ENCODE peak calls at places on chromosomes 1 and 21, in five cellular contexts. One of them, this sample, is unnamed.

GRCh38 chr1:15764269-15764764 is 5.7 kb downstream of the FBLIM1 start:
- DNase-seq in K562: peak; percentile 67
- DNase-seq in GM12878: no peak
- DNase-seq in HepG2: no peak
- DNase-seq in IMR-90: no peak
- DNase-seq in this sample: no peak

GRCh38 chr1:196584703-196585102 is 23.5 kb downstream of the KCNT2 start:
- DNase-seq in K562: no peak
- DNase-seq in GM12878: no peak
- DNase-seq in IMR-90: no peak
- DNase-seq in HepG2: no peak
- DNase-seq in this sample: peak; percentile 68

GRCh38 chr1:24673336-24673735 is 30.2 kb downstream of the SRRM1 start:
- DNase-seq in K562: no peak
- DNase-seq in GM12878: no peak
- DNase-seq in HepG2: no peak
- DNase-seq in IMR-90: peak; percentile 34
- DNase-seq in this sample: no peak

GRCh38 chr1:112988367-112988766 is 32.4 kb upstream of the SLC16A1 start:
- DNase-seq in IMR-90: no peak
- DNase-seq in HepG2: no peak
- DNase-seq in K562: no peak
- DNase-seq in GM12878: no peak
- DNase-seq in this sample: no peak

GRCh38 chr1:219847215-219847855 is 81.0 kb downstream of the SLC30A10 start:
- DNase-seq in HepG2: peak; percentile 43
- DNase-seq in GM12878: no peak
- DNase-seq in IMR-90: no peak
- DNase-seq in K562: peak; percentile 5
- DNase-seq in this sample: no peak

GRCh38 chr1:224042557-224043118 is 71.3 kb upstream of the FBXO28 start:
- DNase-seq in GM12878: no peak
- DNase-seq in K562: no peak
- DNase-seq in HepG2: no peak
- DNase-seq in IMR-90: peak; percentile 45
- DNase-seq in this sample: no peak

GRCh38 chr1:199218065-199218464 is 579.2 kb downstream of the PTPRC start:
- DNase-seq in K562: no peak
- DNase-seq in GM12878: no peak
- DNase-seq in IMR-90: no peak
- DNase-seq in HepG2: no peak
- DNase-seq in this sample: no peak

GRCh38 chr1:81804320-81804719 is 3.6 kb downstream of the ADGRL2 start:
- DNase-seq in K562: no peak
- DNase-seq in GM12878: no peak
- DNase-seq in HepG2: no peak
- DNase-seq in IMR-90: no peak
- DNase-seq in this sample: no peak

GRCh38 chr1:19599810-19600209 is 44.3 kb upstream of the NBL1 start:
- DNase-seq in IMR-90: no peak
- DNase-seq in K562: no peak
- DNase-seq in HepG2: no peak
- DNase-seq in GM12878: no peak
- DNase-seq in this sample: no peak

GRCh38 chr21:44929799-44930542 is 9.3 kb upstream of the ITGB2 start:
- DNase-seq in K562: no peak
- DNase-seq in GM12878: no peak
- DNase-seq in IMR-90: no peak
- DNase-seq in HepG2: no peak
- DNase-seq in this sample: no peak

GRCh38 chr21:32135401-32136363 is 143.2 kb downstream of the MIS18A start:
- DNase-seq in IMR-90: peak; percentile 1
- DNase-seq in HepG2: no peak
- DNase-seq in K562: no peak
- DNase-seq in GM12878: peak; percentile 61
- DNase-seq in this sample: no peak

GRCh38 chr1:50702395-50702794 is 257.7 kb downstream of the FAF1 start:
- DNase-seq in HepG2: no peak
- DNase-seq in K562: no peak
- DNase-seq in GM12878: no peak
- DNase-seq in IMR-90: no peak
- DNase-seq in this sample: no peak

GRCh38 chr1:17280894-17281293 is 27.1 kb upstream of the PADI4 start:
- DNase-seq in GM12878: no peak
- DNase-seq in IMR-90: no peak
- DNase-seq in K562: no peak
- DNase-seq in HepG2: no peak
- DNase-seq in this sample: no peak

GRCh38 chr1:156489935-156490293 is 10.7 kb downstream of the MEF2D start:
- DNase-seq in HepG2: no peak
- DNase-seq in IMR-90: no peak
- DNase-seq in K562: no peak
- DNase-seq in GM12878: no peak
- DNase-seq in this sample: no peak

GRCh38 chr1:156154317-156154749 is 948 bp downstream of the SEMA4A start:
- DNase-seq in HepG2: no peak
- DNase-seq in K562: no peak
- DNase-seq in IMR-90: no peak
- DNase-seq in GM12878: peak; percentile 81
- DNase-seq in this sample: no peak

GRCh38 chr1:167805041-167805556 is 83.3 kb downstream of the MPZL1 start:
- DNase-seq in GM12878: peak; percentile 31
- DNase-seq in HepG2: no peak
- DNase-seq in K562: no peak
- DNase-seq in IMR-90: no peak
- DNase-seq in this sample: no peak

GRCh38 chr1:63379583-63379982 is 12.2 kb downstream of the ALG6 start:
- DNase-seq in IMR-90: no peak
- DNase-seq in GM12878: no peak
- DNase-seq in K562: no peak
- DNase-seq in HepG2: no peak
- DNase-seq in this sample: no peak

GRCh38 chr1:2632051-2632430 is 775 bp downstream of the MMEL1 start:
- DNase-seq in K562: no peak
- DNase-seq in GM12878: no peak
- DNase-seq in IMR-90: no peak
- DNase-seq in HepG2: no peak
- DNase-seq in this sample: no peak

GRCh38 chr21:29213513-29214385 is 83.3 kb downstream of the MAP3K7CL start:
- DNase-seq in IMR-90: no peak
- DNase-seq in GM12878: no peak
- DNase-seq in K562: no peak
- DNase-seq in HepG2: no peak
- DNase-seq in this sample: no peak

GRCh38 chr1:92804721-92805169 is 19.8 kb upstream of the EVI5 start:
- DNase-seq in IMR-90: peak; percentile 99
- DNase-seq in K562: peak; percentile 67
- DNase-seq in GM12878: no peak
- DNase-seq in HepG2: peak; percentile 41
- DNase-seq in this sample: peak; percentile 58

GRCh38 chr1:213374369-213374768 is 323.3 kb downstream of the RPS6KC1 start:
- DNase-seq in IMR-90: peak; percentile 32
- DNase-seq in K562: peak; percentile 81
- DNase-seq in GM12878: no peak
- DNase-seq in HepG2: peak; percentile 73
- DNase-seq in this sample: peak; percentile 51

GRCh38 chr1:21939650-21940374 is 2.7 kb upstream of the HSPG2 start:
- DNase-seq in GM12878: no peak
- DNase-seq in K562: peak; percentile 47
- DNase-seq in IMR-90: peak; percentile 98
- DNase-seq in HepG2: peak; percentile 83
- DNase-seq in this sample: peak; percentile 65

GRCh38 chr1:169906938-169907337 is 13.2 kb upstream of the SCYL3 start:
- DNase-seq in GM12878: no peak
- DNase-seq in HepG2: no peak
- DNase-seq in IMR-90: no peak
- DNase-seq in K562: no peak
- DNase-seq in this sample: no peak

GRCh38 chr1:32992489-32993214 is 28.0 kb upstream of the RNF19B start:
- DNase-seq in HepG2: peak; percentile 26
- DNase-seq in GM12878: peak; percentile 98
- DNase-seq in IMR-90: peak; percentile 95
- DNase-seq in K562: peak; percentile 65
- DNase-seq in this sample: peak; percentile 89

DNA sequence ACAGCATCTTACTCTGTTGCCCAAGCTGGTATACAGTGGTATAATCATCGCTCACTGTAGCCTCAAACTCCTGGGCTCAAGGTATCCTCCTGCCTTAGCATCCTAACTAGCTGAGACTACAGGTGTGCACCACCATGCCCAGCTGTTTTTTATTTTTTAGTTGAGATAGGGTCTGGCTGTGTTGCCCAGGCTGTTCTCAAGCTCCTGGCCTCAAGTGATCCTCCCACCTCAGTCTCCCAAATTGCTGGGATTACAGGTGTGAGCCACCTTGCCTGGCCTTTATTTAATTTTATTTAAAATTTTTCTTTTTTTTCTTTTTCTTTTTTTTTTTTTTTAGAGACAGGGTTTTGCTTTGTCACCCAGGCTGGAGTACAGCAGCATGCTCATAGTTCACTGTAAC is 9.2 kb downstream of the MAP7D1 start:
- DNase-seq in IMR-90: no peak
- DNase-seq in K562: no peak
- DNase-seq in GM12878: no peak
- DNase-seq in HepG2: no peak
- DNase-seq in this sample: no peak
- H3K4me1 ChIP-seq in IMR-90: peaks cover 15% of the 10 kb centered on the region
- H3K4me1 ChIP-seq in K562: peaks cover 27% of the 10 kb centered on the region
- H3K4me1 ChIP-seq in GM12878: peaks cover 31% of the 10 kb centered on the region
- H3K4me1 ChIP-seq in HepG2: peaks cover 17% of the 10 kb centered on the region
- H3K4me1 ChIP-seq in this sample: peaks cover 36% of the 10 kb centered on the region

GRCh38 chr1:236951672-236952071 is 52.6 kb downstream of the MT1HL1 start:
- DNase-seq in IMR-90: no peak
- DNase-seq in K562: no peak
- DNase-seq in HepG2: no peak
- DNase-seq in GM12878: no peak
- DNase-seq in this sample: no peak

GRCh38 chr1:236950365-236950764 is 53.9 kb downstream of the MT1HL1 start:
- DNase-seq in HepG2: no peak
- DNase-seq in K562: no peak
- DNase-seq in GM12878: no peak
- DNase-seq in IMR-90: no peak
- DNase-seq in this sample: no peak

GRCh38 chr1:236947794-236948193 is 56.4 kb downstream of the MT1HL1 start:
- DNase-seq in IMR-90: no peak
- DNase-seq in GM12878: no peak
- DNase-seq in K562: no peak
- DNase-seq in HepG2: no peak
- DNase-seq in this sample: no peak

GRCh38 chr1:236948996-236949395 is 55.2 kb downstream of the MT1HL1 start:
- DNase-seq in K562: no peak
- DNase-seq in HepG2: no peak
- DNase-seq in GM12878: no peak
- DNase-seq in IMR-90: no peak
- DNase-seq in this sample: no peak

DNA sequence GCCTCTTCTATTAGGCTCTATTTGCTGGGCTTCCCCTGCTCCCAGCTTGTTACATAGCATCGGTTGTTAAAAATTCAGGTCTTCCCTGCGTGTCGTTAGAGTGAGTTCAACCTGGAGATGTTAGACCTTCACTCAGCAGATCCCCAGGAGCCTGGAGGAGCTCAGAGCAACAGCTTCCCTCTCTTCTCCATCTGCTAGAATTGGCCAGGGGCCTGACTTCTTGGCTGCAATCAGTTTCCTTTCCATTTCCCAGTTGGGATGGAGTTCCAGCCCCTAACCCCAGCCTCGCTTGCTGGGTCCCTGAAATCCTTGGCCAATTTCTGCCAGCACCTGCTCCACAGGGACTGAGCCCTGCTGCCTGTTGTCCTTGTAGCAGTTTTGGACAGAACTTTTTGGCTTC is 55.9 kb downstream of the MT1HL1 start:
- DNase-seq in K562: no peak
- DNase-seq in GM12878: no peak
- DNase-seq in HepG2: no peak
- DNase-seq in IMR-90: no peak
- DNase-seq in this sample: no peak
- TF ChIP-seq BHLHE40 in K562: no peak
- TF ChIP-seq BHLHE40 in GM12878: no peak
- TF ChIP-seq BHLHE40 in HepG2: no peak
- TF ChIP-seq BHLHE40 in IMR-90: no peak
- TF ChIP-seq BHLHE40 in this sample: no peak

GRCh38 chr1:14594045-14594444 is 4.4 kb upstream of the KAZN start:
- DNase-seq in GM12878: no peak
- DNase-seq in IMR-90: no peak
- DNase-seq in HepG2: no peak
- DNase-seq in K562: no peak
- DNase-seq in this sample: no peak

GRCh38 chr1:14598007-14598497 is 433 bp upstream of the KAZN start:
- DNase-seq in IMR-90: no peak
- DNase-seq in K562: peak; percentile 22
- DNase-seq in HepG2: no peak
- DNase-seq in GM12878: no peak
- DNase-seq in this sample: no peak

GRCh38 chr1:14598498-14599172 is at the start of gene KAZN:
- DNase-seq in IMR-90: no peak
- DNase-seq in HepG2: no peak
- DNase-seq in GM12878: no peak
- DNase-seq in K562: peak; percentile 34
- DNase-seq in this sample: no peak

GRCh38 chr1:14597343-14598006 is 1.0 kb upstream of the KAZN start:
- DNase-seq in GM12878: no peak
- DNase-seq in K562: no peak
- DNase-seq in IMR-90: no peak
- DNase-seq in HepG2: no peak
- DNase-seq in this sample: no peak

DNA sequence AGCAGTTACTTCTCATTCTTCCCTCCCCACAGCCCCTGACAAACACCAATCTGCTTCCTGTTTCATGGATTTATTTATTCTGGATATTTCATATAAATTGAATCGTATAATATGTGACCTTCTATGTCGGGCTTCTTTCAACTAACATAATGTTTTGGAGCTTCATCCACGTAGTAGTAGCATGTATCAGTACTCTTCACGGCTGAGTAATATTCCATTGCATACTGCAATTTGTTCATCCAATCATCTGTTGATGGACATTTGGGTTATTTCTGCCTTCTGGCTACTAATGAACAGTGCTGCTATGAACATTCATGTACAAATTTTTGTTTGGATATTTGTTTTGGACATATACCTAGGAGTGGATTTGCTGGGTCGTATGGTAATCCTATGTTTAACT is 1.9 kb upstream of the KAZN start:
- DNase-seq in K562: no peak
- DNase-seq in IMR-90: no peak
- DNase-seq in HepG2: no peak
- DNase-seq in GM12878: no peak
- DNase-seq in this sample: no peak
- H3K4me1 ChIP-seq in K562: peaks cover 3% of the 10 kb centered on the region
- H3K4me1 ChIP-seq in IMR-90: no peaks in the 10 kb centered on the region
- H3K4me1 ChIP-seq in HepG2: no peaks in the 10 kb centered on the region
- H3K4me1 ChIP-seq in GM12878: peaks cover 11% of the 10 kb centered on the region
- H3K4me1 ChIP-seq in this sample: no peaks in the 10 kb centered on the region

DNA sequence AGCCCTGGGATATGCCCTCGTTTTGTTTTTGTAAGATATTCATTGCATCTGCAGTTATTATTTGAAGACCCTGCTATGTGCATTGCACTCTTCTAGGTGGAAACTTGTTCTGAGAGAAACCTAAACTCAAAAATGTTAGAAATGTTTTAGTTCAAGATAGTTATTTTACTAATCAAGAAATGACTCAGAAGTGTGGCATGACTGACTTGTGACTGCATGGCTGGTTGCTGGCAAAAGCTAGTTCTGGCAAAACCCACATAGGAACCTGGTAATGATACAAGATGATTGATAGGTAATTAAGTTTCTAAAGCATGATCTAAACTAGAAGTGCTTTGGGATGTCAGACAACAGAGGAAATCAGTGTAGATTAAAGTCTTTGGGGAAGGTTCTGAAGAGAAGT is 33.8 kb upstream of the NFASC start:
- DNase-seq in K562: no peak
- DNase-seq in HepG2: no peak
- DNase-seq in GM12878: no peak
- DNase-seq in IMR-90: no peak
- DNase-seq in this sample: no peak
- TF ChIP-seq BHLHE40 in K562: no peak
- TF ChIP-seq BHLHE40 in HepG2: no peak
- TF ChIP-seq BHLHE40 in GM12878: no peak
- TF ChIP-seq BHLHE40 in IMR-90: no peak
- TF ChIP-seq BHLHE40 in this sample: no peak